ENCODE peak calls at places on chromosomes 11 and 22, in ten cellular contexts. One of them, this sample, is unnamed.

GRCh38 chr22:17077255-17077654 is 7.5 kb upstream of the IL17RA start:
- DNase-seq in GM13977: no peak
- DNase-seq in IMR-90: peak; percentile 88
- DNase-seq in GM13976: no peak
- DNase-seq in tibial artery: no peak
- DNase-seq in PC-3: peak; percentile 40
- DNase-seq in K562: no peak
- DNase-seq in Calu3: no peak
- DNase-seq in HFFc6: peak; percentile 80
- DNase-seq in AG04449: peak; percentile 49
- DNase-seq in this sample: no peak

GRCh38 chr11:45412521-45412920 is 126.4 kb upstream of the SYT13 start:
- DNase-seq in Calu3: no peak
- DNase-seq in PC-3: no peak
- DNase-seq in AG04449: no peak
- DNase-seq in K562: no peak
- DNase-seq in HFFc6: no peak
- DNase-seq in tibial artery: no peak
- DNase-seq in GM13977: no peak
- DNase-seq in IMR-90: no peak
- DNase-seq in GM13976: no peak
- DNase-seq in this sample: no peak

GRCh38 chr11:114057147-114057546 is 2.4 kb upstream of the ZBTB16 start:
- DNase-seq in PC-3: no peak
- DNase-seq in GM13976: no peak
- DNase-seq in tibial artery: no peak
- DNase-seq in HFFc6: no peak
- DNase-seq in GM13977: no peak
- DNase-seq in AG04449: no peak
- DNase-seq in K562: no peak
- DNase-seq in IMR-90: no peak
- DNase-seq in Calu3: no peak
- DNase-seq in this sample: no peak

GRCh38 chr11:72069787-72070251 is 10.5 kb downstream of the NUMA1 start:
- DNase-seq in GM13976: no peak
- DNase-seq in AG04449: no peak
- DNase-seq in HFFc6: peak; percentile 86
- DNase-seq in PC-3: peak; percentile 90
- DNase-seq in tibial artery: peak; percentile 92
- DNase-seq in GM13977: no peak
- DNase-seq in Calu3: peak; percentile 68
- DNase-seq in IMR-90: peak; percentile 84
- DNase-seq in K562: peak; percentile 60
- DNase-seq in this sample: no peak

GRCh38 chr11:1862588-1863351 is 9.9 kb downstream of the LSP1 start:
- DNase-seq in HFFc6: no peak
- DNase-seq in Calu3: peak; percentile 32
- DNase-seq in K562: no peak
- DNase-seq in AG04449: no peak
- DNase-seq in IMR-90: no peak
- DNase-seq in GM13976: no peak
- DNase-seq in PC-3: no peak
- DNase-seq in tibial artery: no peak
- DNase-seq in GM13977: no peak
- DNase-seq in this sample: no peak

GRCh38 chr11:47433991-47434786 is 8.0 kb upstream of the PSMC3 start:
- DNase-seq in tibial artery: no peak
- DNase-seq in HFFc6: peak; percentile 31
- DNase-seq in K562: no peak
- DNase-seq in PC-3: no peak
- DNase-seq in AG04449: no peak
- DNase-seq in GM13976: no peak
- DNase-seq in IMR-90: peak; percentile 70
- DNase-seq in GM13977: no peak
- DNase-seq in Calu3: no peak
- DNase-seq in this sample: no peak

GRCh38 chr11:79076526-79077115 is 364.2 kb downstream of the TENM4 start:
- DNase-seq in IMR-90: no peak
- DNase-seq in K562: peak; percentile 55
- DNase-seq in GM13977: no peak
- DNase-seq in PC-3: peak; percentile 71
- DNase-seq in AG04449: no peak
- DNase-seq in Calu3: peak; percentile 61
- DNase-seq in HFFc6: no peak
- DNase-seq in GM13976: no peak
- DNase-seq in tibial artery: no peak
- DNase-seq in this sample: peak; percentile 51

GRCh38 chr22:19432092-19432844 is at the start of gene MRPL40:
- DNase-seq in GM13977: peak; percentile 97
- DNase-seq in GM13976: peak; percentile 97
- DNase-seq in HFFc6: peak; percentile 86
- DNase-seq in K562: peak; percentile 100
- DNase-seq in PC-3: peak; percentile 91
- DNase-seq in tibial artery: peak; percentile 97
- DNase-seq in AG04449: peak; percentile 54
- DNase-seq in IMR-90: peak; percentile 93
- DNase-seq in Calu3: peak; percentile 96
- DNase-seq in this sample: peak; percentile 93

GRCh38 chr22:47401976-47402770 is 639.7 kb downstream of the TBC1D22A start:
- DNase-seq in GM13977: no peak
- DNase-seq in PC-3: no peak
- DNase-seq in IMR-90: no peak
- DNase-seq in K562: no peak
- DNase-seq in Calu3: no peak
- DNase-seq in HFFc6: no peak
- DNase-seq in AG04449: no peak
- DNase-seq in GM13976: no peak
- DNase-seq in tibial artery: peak; percentile 11
- DNase-seq in this sample: no peak

GRCh38 chr11:111603633-111604130 is 1.4 kb downstream of the SIK2 start:
- DNase-seq in PC-3: peak; percentile 17
- DNase-seq in GM13977: no peak
- DNase-seq in AG04449: no peak
- DNase-seq in GM13976: no peak
- DNase-seq in tibial artery: no peak
- DNase-seq in Calu3: no peak
- DNase-seq in IMR-90: no peak
- DNase-seq in K562: no peak
- DNase-seq in HFFc6: no peak
- DNase-seq in this sample: no peak

GRCh38 chr11:120658071-120658423 is 146.5 kb downstream of the GRIK4 start:
- DNase-seq in Calu3: no peak
- DNase-seq in GM13976: peak; percentile 56
- DNase-seq in K562: no peak
- DNase-seq in HFFc6: no peak
- DNase-seq in IMR-90: no peak
- DNase-seq in PC-3: no peak
- DNase-seq in GM13977: peak; percentile 56
- DNase-seq in tibial artery: no peak
- DNase-seq in AG04449: no peak
- DNase-seq in this sample: no peak

GRCh38 chr11:126164781-126165180 is 46.7 kb downstream of the RPUSD4 start:
- DNase-seq in GM13976: no peak
- DNase-seq in tibial artery: no peak
- DNase-seq in Calu3: no peak
- DNase-seq in GM13977: no peak
- DNase-seq in K562: no peak
- DNase-seq in AG04449: no peak
- DNase-seq in PC-3: no peak
- DNase-seq in HFFc6: no peak
- DNase-seq in IMR-90: no peak
- DNase-seq in this sample: no peak

GRCh38 chr11:61861634-61862033 is 29.7 kb downstream of the FADS3 start:
- DNase-seq in GM13976: no peak
- DNase-seq in IMR-90: no peak
- DNase-seq in HFFc6: no peak
- DNase-seq in K562: no peak
- DNase-seq in PC-3: no peak
- DNase-seq in Calu3: no peak
- DNase-seq in tibial artery: no peak
- DNase-seq in GM13977: no peak
- DNase-seq in AG04449: no peak
- DNase-seq in this sample: no peak

GRCh38 chr11:9132203-9132878 is 40.9 kb upstream of the SCUBE2 start:
- DNase-seq in IMR-90: no peak
- DNase-seq in GM13976: peak; percentile 26
- DNase-seq in HFFc6: no peak
- DNase-seq in PC-3: no peak
- DNase-seq in Calu3: no peak
- DNase-seq in K562: no peak
- DNase-seq in AG04449: no peak
- DNase-seq in GM13977: no peak
- DNase-seq in tibial artery: no peak
- DNase-seq in this sample: no peak

GRCh38 chr11:88739524-88739923 is 326.3 kb downstream of the GRM5 start:
- DNase-seq in AG04449: no peak
- DNase-seq in GM13976: no peak
- DNase-seq in GM13977: no peak
- DNase-seq in tibial artery: no peak
- DNase-seq in IMR-90: no peak
- DNase-seq in K562: no peak
- DNase-seq in HFFc6: no peak
- DNase-seq in Calu3: no peak
- DNase-seq in PC-3: no peak
- DNase-seq in this sample: no peak

GRCh38 chr11:58444285-58444684 is 2.2 kb upstream of the OR5B12 start:
- DNase-seq in GM13977: no peak
- DNase-seq in IMR-90: no peak
- DNase-seq in tibial artery: no peak
- DNase-seq in HFFc6: no peak
- DNase-seq in GM13976: no peak
- DNase-seq in Calu3: no peak
- DNase-seq in PC-3: no peak
- DNase-seq in AG04449: no peak
- DNase-seq in K562: no peak
- DNase-seq in this sample: no peak

GRCh38 chr11:114258696-114259095 is 37.5 kb upstream of the NNMT start:
- DNase-seq in tibial artery: no peak
- DNase-seq in AG04449: no peak
- DNase-seq in GM13976: peak; percentile 12
- DNase-seq in Calu3: no peak
- DNase-seq in K562: no peak
- DNase-seq in IMR-90: no peak
- DNase-seq in HFFc6: no peak
- DNase-seq in GM13977: peak; percentile 8
- DNase-seq in PC-3: no peak
- DNase-seq in this sample: no peak

GRCh38 chr11:102254047-102254446 is 63.2 kb upstream of the BIRC3 start:
- DNase-seq in AG04449: no peak
- DNase-seq in GM13976: no peak
- DNase-seq in tibial artery: no peak
- DNase-seq in GM13977: no peak
- DNase-seq in K562: peak; percentile 55
- DNase-seq in HFFc6: no peak
- DNase-seq in PC-3: peak; percentile 47
- DNase-seq in Calu3: no peak
- DNase-seq in IMR-90: no peak
- DNase-seq in this sample: no peak
- TF ChIP-seq CTCF in AG04449: no peak
- TF ChIP-seq CTCF in GM13976: no peak
- TF ChIP-seq CTCF in tibial artery: no peak
- TF ChIP-seq CTCF in GM13977: peak; percentile 32
- TF ChIP-seq CTCF in K562: peak; percentile 67
- TF ChIP-seq CTCF in HFFc6: peak; percentile 65
- TF ChIP-seq CTCF in PC-3: peak; percentile 66
- TF ChIP-seq CTCF in Calu3: no peak
- TF ChIP-seq CTCF in IMR-90: peak; percentile 17
- TF ChIP-seq CTCF in this sample: peak; percentile 52

DNA sequence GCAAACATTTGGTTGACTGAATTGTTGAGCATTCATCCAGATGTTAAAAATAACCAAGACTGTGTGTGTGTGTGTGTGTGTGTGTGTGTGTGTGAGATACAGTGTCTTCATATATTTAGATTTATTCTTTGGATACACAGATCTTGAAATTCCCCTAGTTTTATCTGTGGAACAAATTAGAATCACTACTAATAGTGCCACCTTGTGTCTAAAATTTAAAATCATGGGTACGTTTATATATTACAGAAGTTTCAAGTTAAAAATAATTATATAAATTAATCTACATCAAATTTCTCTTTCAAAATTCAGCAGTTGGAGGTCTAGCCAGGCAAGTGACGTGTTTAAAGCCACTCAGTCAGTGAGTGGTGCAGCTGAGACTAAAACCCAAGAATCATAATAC is 1566.2 kb upstream of the TENM4 start:
- DNase-seq in tibial artery: no peak
- DNase-seq in HFFc6: no peak
- DNase-seq in PC-3: peak; percentile 63
- DNase-seq in AG04449: no peak
- DNase-seq in GM13976: no peak
- DNase-seq in Calu3: no peak
- DNase-seq in IMR-90: peak; percentile 14
- DNase-seq in K562: no peak
- DNase-seq in GM13977: no peak
- DNase-seq in this sample: no peak
- TF ChIP-seq CTCF in tibial artery: no peak
- TF ChIP-seq CTCF in HFFc6: peak; percentile 28
- TF ChIP-seq CTCF in PC-3: peak; percentile 46
- TF ChIP-seq CTCF in AG04449: no peak
- TF ChIP-seq CTCF in GM13976: no peak
- TF ChIP-seq CTCF in Calu3: no peak
- TF ChIP-seq CTCF in IMR-90: peak; percentile 28
- TF ChIP-seq CTCF in K562: no peak
- TF ChIP-seq CTCF in GM13977: peak; percentile 18
- TF ChIP-seq CTCF in this sample: no peak

DNA sequence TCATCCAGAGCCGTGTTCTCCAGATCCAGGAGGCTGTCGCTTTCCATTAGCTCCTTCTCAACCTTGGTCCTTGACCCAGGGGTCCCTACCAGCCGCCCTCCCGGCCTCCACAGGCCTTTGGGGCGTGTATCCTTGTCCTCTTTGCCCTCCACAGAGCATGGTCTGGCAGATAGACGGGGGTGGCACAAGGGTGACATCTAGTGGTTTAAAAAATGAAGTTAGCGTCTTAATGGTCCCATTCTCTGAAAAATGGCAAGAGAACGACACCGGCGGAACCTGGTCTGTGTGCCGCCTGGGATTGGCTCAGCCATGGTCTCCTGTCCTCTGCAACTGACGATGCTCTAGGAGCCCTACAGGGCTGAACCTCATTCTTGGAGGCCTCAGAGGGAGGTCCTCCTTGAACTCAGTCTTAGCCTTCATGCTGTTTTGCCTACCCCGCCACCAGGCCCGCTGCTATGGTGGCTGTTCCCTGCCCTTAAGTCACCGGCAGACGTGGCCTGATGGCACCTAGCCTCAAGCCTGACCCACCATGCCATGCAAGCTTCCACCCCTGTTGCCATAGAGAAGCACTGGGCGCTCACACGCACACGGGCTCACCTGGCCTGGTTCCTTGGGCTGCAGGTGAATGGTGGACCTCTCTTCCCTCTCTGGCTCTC is 152.1 kb upstream of the SYN3 start:
- DNase-seq in IMR-90: peak; percentile 9
- DNase-seq in Calu3: peak; percentile 51
- DNase-seq in PC-3: peak; percentile 46
- DNase-seq in HFFc6: peak; percentile 9
- DNase-seq in GM13976: peak; percentile 85
- DNase-seq in K562: peak; percentile 41
- DNase-seq in AG04449: no peak
- DNase-seq in tibial artery: no peak
- DNase-seq in GM13977: peak; percentile 75
- DNase-seq in this sample: peak; percentile 22
- TF ChIP-seq CTCF in IMR-90: peak; percentile 48
- TF ChIP-seq CTCF in Calu3: peak; percentile 40
- TF ChIP-seq CTCF in PC-3: peak; percentile 60
- TF ChIP-seq CTCF in HFFc6: peak; percentile 75
- TF ChIP-seq CTCF in GM13976: peak; percentile 60
- TF ChIP-seq CTCF in K562: peak; percentile 55
- TF ChIP-seq CTCF in AG04449: peak; percentile 51
- TF ChIP-seq CTCF in tibial artery: peak; percentile 39
- TF ChIP-seq CTCF in GM13977: peak; percentile 59
- TF ChIP-seq CTCF in this sample: peak; percentile 56

GRCh38 chr11:75073459-75074190 is 23.1 kb downstream of the OR2AT4 start:
- DNase-seq in AG04449: no peak
- DNase-seq in Calu3: no peak
- DNase-seq in K562: peak; percentile 47
- DNase-seq in PC-3: no peak
- DNase-seq in IMR-90: no peak
- DNase-seq in tibial artery: no peak
- DNase-seq in GM13977: no peak
- DNase-seq in GM13976: no peak
- DNase-seq in HFFc6: no peak
- DNase-seq in this sample: no peak
- TF ChIP-seq CTCF in AG04449: no peak
- TF ChIP-seq CTCF in Calu3: no peak
- TF ChIP-seq CTCF in K562: peak; percentile 59
- TF ChIP-seq CTCF in PC-3: peak; percentile 25
- TF ChIP-seq CTCF in IMR-90: no peak
- TF ChIP-seq CTCF in tibial artery: no peak
- TF ChIP-seq CTCF in GM13977: no peak
- TF ChIP-seq CTCF in GM13976: no peak
- TF ChIP-seq CTCF in HFFc6: peak; percentile 9
- TF ChIP-seq CTCF in this sample: no peak